ENCODE peak calls at places on chromosomes 5 and 9, in five cellular contexts. K, D, I, B and F are unnamed samples.

GRCh38 chr5:160421625-160422258 is at the start of gene PTTG1:
- DNase-seq in I (peak; percentile 96), B (peak; percentile 98), K (peak; percentile 97), D (peak; percentile 97), F (peak; percentile 99)

GRCh38 chr9:129987941-129988340 is 55.0 kb downstream of the FNBP1 start:
- DNase-seq in B (no peak), I (no peak), D (no peak), K (no peak), F (no peak)

GRCh38 chr5:107376546-107377276 is 294.0 kb downstream of the EFNA5 start:
- DNase-seq in K (no peak), D (peak; percentile 33), I (peak; percentile 85), B (no peak), F (peak; percentile 65)

GRCh38 chr5:79974896-79975295 is 16.2 kb downstream of the MTX3 start:
- DNase-seq in I (peak; percentile 71), B (no peak), K (no peak), D (peak; percentile 73), F (peak; percentile 35)

GRCh38 chr9:89457376-89457855 is 40.5 kb downstream of the SEMA4D start:
- DNase-seq in I (no peak), B (no peak), K (no peak), D (no peak), F (no peak)

GRCh38 chr5:37308796-37309195 is 59.6 kb upstream of the CPLANE1 start:
- DNase-seq in B (peak; percentile 17), D (peak; percentile 49), I (peak; percentile 33), K (no peak), F (no peak)

GRCh38 chr5:1436036-1436435 is 9.2 kb downstream of the SLC6A3 start:
- DNase-seq in D (no peak), I (no peak), B (no peak), K (no peak), F (no peak)

GRCh38 chr9:131120620-131121228 is 4.7 kb upstream of the NUP214 start:
- DNase-seq in K (no peak), B (no peak), I (no peak), D (no peak), F (no peak)

GRCh38 chr5:137340899-137341298 is 158.2 kb downstream of the SPOCK1 start:
- DNase-seq in B (no peak), D (no peak), I (no peak), K (no peak), F (no peak)

GRCh38 chr9:126485662-126486061 is 128.1 kb upstream of the LMX1B start:
- DNase-seq in I (no peak), B (no peak), D (no peak), K (no peak), F (no peak)

GRCh38 chr5:91937121-91937520 is 554.0 kb upstream of the ARRDC3 start:
- DNase-seq in K (no peak), D (peak; percentile 3), B (no peak), I (peak; percentile 17), F (no peak)

GRCh38 chr9:5013379-5013778 is 28.3 kb downstream of the JAK2 start:
- DNase-seq in I (peak; percentile 32), K (no peak), D (peak; percentile 17), B (no peak), F (no peak)

GRCh38 chr9:92133949-92134604 is 18.9 kb upstream of the SPTLC1 start:
- DNase-seq in K (peak; percentile 89), B (peak; percentile 77), D (peak; percentile 81), I (peak; percentile 72), F (peak; percentile 78)

GRCh38 chr5:59218424-59219045 is 635.7 kb downstream of the RAB3C start:
- DNase-seq in D (peak; percentile 36), B (peak; percentile 9), I (peak; percentile 47), K (no peak), F (peak; percentile 35)

GRCh38 chr9:5951686-5952211 is 61.1 kb downstream of the MLANA start:
- DNase-seq in K (no peak), B (no peak), D (peak; percentile 33), I (peak; percentile 62), F (peak; percentile 10)

GRCh38 chr9:119736478-119737454 is 367.5 kb upstream of the BRINP1 start:
- DNase-seq in B (no peak), K (no peak), D (no peak), I (no peak), F (no peak)

GRCh38 chr5:43041669-43042175 is 1.6 kb upstream of the ANXA2R start:
- DNase-seq in D (peak; percentile 83), K (peak; percentile 80), B (peak; percentile 84), I (peak; percentile 96), F (peak; percentile 96)

GRCh38 chr5:139454568-139455290 is 7.8 kb downstream of the ECSCR start:
- DNase-seq in K (no peak), B (no peak), D (no peak), I (no peak), F (no peak)

GRCh38 chr5:143205386-143205785 is 198.1 kb downstream of the NR3C1 start:
- DNase-seq in B (no peak), K (no peak), D (peak; percentile 93), I (peak; percentile 87), F (peak; percentile 93)

GRCh38 chr9:101054657-101055056 is 26.1 kb downstream of the PLPPR1 start:
- DNase-seq in B (no peak), K (no peak), I (no peak), D (no peak), F (no peak)

GRCh38 chr9:123548749-123549545 is 192.9 kb downstream of the CRB2 start:
- DNase-seq in I (no peak), K (no peak), D (peak; percentile 42), B (peak; percentile 66), F (no peak)

GRCh38 chr9:131469369-131469768 is 33.3 kb upstream of the POMT1 start:
- DNase-seq in I (no peak), B (no peak), D (no peak), K (no peak), F (no peak)

GRCh38 chr5:109049565-109049964 is 301.9 kb downstream of the FER start:
- DNase-seq in B (no peak), D (no peak), K (no peak), I (no peak), F (no peak)

GRCh38 chr9:93093449-93094293 is 2.3 kb upstream of the CARD19 start:
- DNase-seq in B (no peak), K (peak; percentile 65), D (no peak), I (no peak), F (no peak)

GRCh38 chr9:126125577-126125976 is 201.1 kb upstream of the MVB12B start:
- DNase-seq in K (no peak), B (no peak), I (no peak), D (no peak), F (no peak)

GRCh38 chr5:78499485-78499884 is 139.1 kb downstream of the SCAMP1 start:
- DNase-seq in D (no peak), I (no peak), B (no peak), K (no peak), F (no peak)

GRCh38 chr5:136166909-136167308 is 26.1 kb downstream of the SMIM32 start:
- DNase-seq in B (no peak), K (no peak), I (no peak), D (no peak), F (no peak)

GRCh38 chr9:93427655-93428379 is 23.7 kb upstream of the FAM120A start:
- DNase-seq in I (no peak), B (peak; percentile 12), K (no peak), D (no peak), F (no peak)

GRCh38 chr5:150081541-150082283 is 4.6 kb downstream of the CSF1R start:
- DNase-seq in K (peak; percentile 80), B (peak; percentile 94), I (peak; percentile 43), D (peak; percentile 52), F (no peak)

GRCh38 chr5:125696762-125697161 is 726.4 kb upstream of the GRAMD2B start:
- DNase-seq in K (no peak), D (peak; percentile 69), B (no peak), I (peak; percentile 78), F (peak; percentile 88)

GRCh38 chr5:159061186-159061796 is 38.4 kb downstream of the EBF1 start:
- DNase-seq in K (peak; percentile 76), B (no peak), I (peak; percentile 62), D (peak; percentile 75), F (peak; percentile 87)

GRCh38 chr5:10831416-10831815 is 70.4 kb upstream of the DAP start:
- DNase-seq in D (peak; percentile 30), K (no peak), B (no peak), I (peak; percentile 94), F (peak; percentile 64)

GRCh38 chr5:95285406-95285761 is 490 bp upstream of the MCTP1 start:
- DNase-seq in K (no peak), I (peak; percentile 9), B (no peak), D (no peak), F (peak; percentile 20)

GRCh38 chr9:11868795-11869194 is 824.4 kb upstream of the TYRP1 start:
- DNase-seq in I (no peak), K (no peak), D (no peak), B (no peak), F (no peak)

GRCh38 chr5:134124289-134125194 is 10.1 kb downstream of the TCF7 start:
- DNase-seq in K (no peak), B (peak; percentile 27), D (no peak), I (peak; percentile 73), F (peak; percentile 75)

GRCh38 chr9:1005043-1005667 is 28.7 kb downstream of the DMRT3 start:
- DNase-seq in B (peak; percentile 91), I (peak; percentile 49), D (peak; percentile 58), K (no peak), F (peak; percentile 43)
- TF ChIP-seq CTCF in B (peak; percentile 87), I (peak; percentile 59), D (peak; percentile 59), K (no peak), F (peak; percentile 65)

DNA sequence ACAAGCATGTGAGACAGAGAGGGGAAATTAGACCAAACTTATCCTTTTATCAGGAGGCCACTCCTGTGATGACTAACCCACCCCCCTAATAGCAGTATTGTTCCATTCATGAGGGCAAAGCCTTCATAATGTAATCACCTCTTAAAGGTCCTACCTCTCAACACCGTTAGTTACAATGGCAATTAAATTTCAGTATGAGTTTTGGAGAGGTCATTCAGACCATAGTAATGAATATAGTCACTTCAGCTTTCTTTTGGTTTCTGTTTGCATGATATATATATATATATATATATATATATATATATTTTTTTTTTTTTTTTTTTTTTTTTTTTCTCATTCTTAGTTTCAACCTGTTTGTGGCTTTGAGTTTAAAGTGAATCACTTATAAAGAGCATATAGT is 10.5 kb downstream of the ADGRV1 start:
- DNase-seq in I (no peak), B (no peak), K (no peak), D (no peak), F (no peak)
- H3K4me3 ChIP-seq in I (no peak overlapping the region), B (no peak overlapping the region), K (no peak overlapping the region), D (no peak overlapping the region), F (no peak overlapping the region)

GRCh38 chr5:140926211-140926902 is at the start of gene PCDHAC1:
- DNase-seq in B (no peak), K (peak; percentile 85), D (peak; percentile 41), I (peak; percentile 27), F (peak; percentile 26)
- TF ChIP-seq CTCF in B (no peak), K (peak; percentile 30), D (peak; percentile 39), I (peak; percentile 44), F (peak; percentile 44)

GRCh38 chr9:80061940-80062339 is 490.2 kb downstream of the TLE4 start:
- DNase-seq in K (peak; percentile 75), I (peak; percentile 88), B (no peak), D (peak; percentile 60), F (peak; percentile 98)
- H3K4me3 ChIP-seq in K (no peak overlapping the region), I (no peak overlapping the region), B (no peak overlapping the region), D (no peak overlapping the region), F (no peak overlapping the region)

GRCh38 chr5:153895266-153895665 is 143.4 kb downstream of the FAM114A2 start:
- DNase-seq in B (no peak), D (no peak), K (no peak), I (no peak), F (no peak)
- TF ChIP-seq CTCF in B (no peak), D (no peak), K (no peak), I (no peak), F (no peak)